ENCODE peak calls at places on chromosomes 1 and 21, in eight cellular contexts. Q, H, P, C, I, A, Z and O are unnamed samples.

GRCh38 chr1:204726478-204726877 is 40.9 kb upstream of the LRRN2 start:
- DNase-seq in P (peak; percentile 1), Q (peak; percentile 52), A (peak; percentile 56), I (no peak), C (no peak), H (no peak), Z (no peak), O (no peak)

GRCh38 chr1:38929054-38929453 is 12.6 kb downstream of the RHBDL2 start:
- DNase-seq in H (no peak), I (no peak), Q (no peak), C (no peak), A (no peak), Z (no peak), P (peak; percentile 36), O (no peak)

GRCh38 chr1:19809044-19809750 is 5.9 kb downstream of the RNF186 start:
- DNase-seq in A (no peak), C (no peak), P (no peak), I (no peak), Z (no peak), H (no peak), Q (no peak), O (no peak)

GRCh38 chr1:24636661-24637357 is 6.3 kb upstream of the SRRM1 start:
- DNase-seq in P (no peak), I (no peak), H (no peak), Q (no peak), Z (no peak), C (no peak), A (no peak), O (no peak)

GRCh38 chr1:57959727-57960300 is 536.0 kb upstream of the DAB1 start:
- DNase-seq in Z (no peak), A (no peak), I (no peak), C (no peak), Q (no peak), H (no peak), P (no peak), O (no peak)

GRCh38 chr1:225875044-225875822 is 6.9 kb downstream of the TMEM63A start:
- DNase-seq in H (no peak), Q (no peak), I (peak; percentile 78), C (no peak), Z (peak; percentile 51), A (peak; percentile 82), P (no peak), O (peak; percentile 80)

GRCh38 chr1:223143760-223144248 is 756 bp upstream of the TLR5 start:
- DNase-seq in Q (no peak), C (peak; percentile 31), P (peak; percentile 32), Z (no peak), H (peak; percentile 47), A (no peak), I (no peak), O (peak; percentile 65)

GRCh38 chr1:92968138-92969032 is 7.1 kb upstream of the DIPK1A start:
- DNase-seq in P (no peak), C (peak; percentile 41), Q (peak; percentile 40), I (no peak), Z (no peak), A (peak; percentile 27), H (peak; percentile 44), O (no peak)

GRCh38 chr1:109229531-109230127 is 15.9 kb downstream of the SARS1 start:
- DNase-seq in H (no peak), C (no peak), A (no peak), Z (no peak), Q (no peak), I (no peak), P (no peak), O (no peak)

GRCh38 chr21:31872452-31873274 is at the start of gene HUNK:
- DNase-seq in C (no peak), H (no peak), I (peak; percentile 36), Q (peak; percentile 75), P (peak; percentile 24), Z (peak; percentile 78), A (peak; percentile 34), O (peak; percentile 62)

GRCh38 chr1:208007938-208008342 is 97.0 kb upstream of the CD34 start:
- DNase-seq in Q (peak; percentile 85), Z (peak; percentile 13), C (no peak), P (no peak), A (peak; percentile 77), H (no peak), I (no peak), O (no peak)

GRCh38 chr1:89720839-89721238 is 87.9 kb downstream of the LRRC8C start:
- DNase-seq in H (no peak), C (no peak), I (no peak), Q (no peak), P (no peak), A (no peak), Z (no peak), O (no peak)

GRCh38 chr1:48947761-48948537 is 171.3 kb upstream of the BEND5 start:
- DNase-seq in A (no peak), P (no peak), Z (no peak), I (no peak), Q (peak; percentile 53), C (no peak), H (no peak), O (no peak)

GRCh38 chr21:45355573-45355972 is 49.4 kb upstream of the COL18A1 start:
- DNase-seq in Q (no peak), C (no peak), A (no peak), Z (no peak), H (no peak), I (no peak), P (no peak), O (no peak)

GRCh38 chr1:155127105-155127671 is 488 bp upstream of the EFNA1 start:
- DNase-seq in Q (peak; percentile 50), H (no peak), A (peak; percentile 92), P (no peak), C (peak; percentile 15), I (peak; percentile 93), Z (peak; percentile 82), O (peak; percentile 88)

GRCh38 chr21:25387665-25388064 is 219.6 kb downstream of the MRPL39 start:
- DNase-seq in P (no peak), H (no peak), I (no peak), C (no peak), Z (no peak), A (no peak), Q (no peak), O (no peak)

GRCh38 chr1:78619803-78620579 is at the start of gene IFI44L:
- DNase-seq in P (peak; percentile 60), I (no peak), H (peak; percentile 40), A (peak; percentile 52), C (peak; percentile 58), Q (peak; percentile 80), Z (no peak), O (peak; percentile 44)

GRCh38 chr1:12056331-12056841 is 6.7 kb upstream of the TNFRSF8 start:
- DNase-seq in I (no peak), C (no peak), P (no peak), Q (peak; percentile 41), H (no peak), Z (no peak), A (peak; percentile 46), O (no peak)

GRCh38 chr1:234331511-234331910 is 41.7 kb upstream of the COA6 start:
- DNase-seq in H (no peak), C (no peak), I (no peak), Q (peak; percentile 68), A (peak; percentile 26), P (no peak), Z (no peak), O (no peak)

DNA sequence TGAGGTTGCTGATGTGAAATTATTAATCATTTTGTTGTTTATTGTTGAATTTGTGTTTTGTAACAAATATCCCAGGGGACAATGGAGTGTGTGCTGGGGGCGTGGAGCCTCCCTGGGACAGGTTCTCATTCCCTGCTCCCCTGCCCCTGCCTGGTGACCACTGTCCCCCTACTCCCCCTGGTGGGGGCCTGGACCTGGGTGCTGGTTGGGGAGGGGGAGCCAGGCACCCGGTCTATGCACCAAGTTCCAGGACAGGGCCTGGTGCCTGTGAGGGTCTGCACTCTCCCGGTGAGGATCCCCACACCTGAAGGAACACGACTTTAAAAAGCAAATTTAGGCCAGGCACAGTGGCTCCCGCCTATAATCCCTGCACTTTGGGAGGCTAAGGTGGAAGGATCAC is 42.4 kb downstream of the CHD5 start:
- DNase-seq in A (no peak), I (no peak), P (no peak), H (no peak), C (no peak), Z (peak; percentile 39), Q (no peak), O (peak; percentile 15)
- H3K4me1 ChIP-seq in A (no peaks in the 10 kb centered on the region), I (no peaks in the 10 kb centered on the region), P (no peaks in the 10 kb centered on the region), H (no peaks in the 10 kb centered on the region), C (no peaks in the 10 kb centered on the region), Z (no peaks in the 10 kb centered on the region), Q (no peaks in the 10 kb centered on the region), O (no peaks in the 10 kb centered on the region)

DNA sequence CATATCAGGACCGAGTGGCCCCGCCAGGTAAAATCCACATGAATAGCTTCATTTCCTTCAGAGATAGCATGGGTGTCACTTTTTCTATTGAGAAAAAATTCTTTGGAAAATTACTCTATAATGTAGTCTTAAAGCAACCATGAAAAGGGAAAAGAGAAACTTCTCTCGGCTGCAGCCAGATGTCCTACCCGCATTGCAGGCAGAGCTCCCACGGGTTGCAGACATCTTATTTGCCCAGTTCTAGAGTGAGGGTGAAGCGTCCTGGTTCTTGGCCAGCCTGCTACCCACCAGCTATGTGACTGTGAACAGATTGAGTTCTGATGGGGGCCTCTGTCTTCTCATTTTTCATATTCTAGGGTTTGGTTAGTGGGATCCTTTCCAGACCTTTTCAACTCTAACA is 5.0 kb downstream of the ATP1B1 start:
- DNase-seq in Z (no peak), A (no peak), H (no peak), I (no peak), C (no peak), Q (no peak), P (no peak), O (no peak)
- H3K4me1 ChIP-seq in Z (no peaks in the 10 kb centered on the region), A (peaks cover 77% of the 10 kb centered on the region), H (no peaks in the 10 kb centered on the region), I (peaks cover 9% of the 10 kb centered on the region), C (peaks cover 19% of the 10 kb centered on the region), Q (peaks cover 50% of the 10 kb centered on the region), P (peaks cover 56% of the 10 kb centered on the region), O (peaks cover 45% of the 10 kb centered on the region)

DNA sequence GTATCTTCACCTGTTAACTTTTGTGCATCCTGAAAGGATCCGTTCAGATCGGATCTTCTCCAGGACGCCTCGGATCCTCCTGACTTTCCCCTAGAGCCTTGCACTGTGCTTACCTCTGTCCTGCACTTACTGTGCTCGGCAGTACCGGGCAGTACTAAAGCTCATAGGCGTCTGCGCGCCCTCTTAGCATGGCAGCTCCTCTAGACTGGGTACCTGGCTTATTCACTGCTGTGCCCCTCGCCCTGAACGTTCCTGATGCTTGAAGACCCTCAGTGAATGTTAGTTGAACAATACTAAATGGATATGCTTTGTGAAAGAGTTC is 968 bp downstream of the SCP2 start:
- DNase-seq in H (no peak), A (no peak), C (no peak), Q (no peak), I (no peak), P (peak; percentile 18), Z (no peak), O (no peak)
- H3K4me1 ChIP-seq in H (no peaks in the 10 kb centered on the region), A (peaks cover 3% of the 10 kb centered on the region), C (peaks cover 11% of the 10 kb centered on the region), Q (no peaks in the 10 kb centered on the region), I (no peaks in the 10 kb centered on the region), P (peaks cover 18% of the 10 kb centered on the region), Z (no peaks in the 10 kb centered on the region), O (peaks cover 5% of the 10 kb centered on the region)

GRCh38 chr1:91314643-91315042 is 90.0 kb downstream of the HFM1 start:
- DNase-seq in C (no peak), A (no peak), H (no peak), Q (peak; percentile 8), Z (no peak), I (no peak), P (no peak), O (no peak)

GRCh38 chr1:91308544-91308943 is 96.1 kb downstream of the HFM1 start:
- DNase-seq in Q (no peak), H (no peak), I (no peak), A (no peak), C (no peak), Z (no peak), P (no peak), O (no peak)

GRCh38 chr1:91307784-91308409 is 96.7 kb downstream of the HFM1 start:
- DNase-seq in Z (no peak), H (no peak), P (no peak), Q (no peak), I (no peak), C (no peak), A (no peak), O (no peak)

GRCh38 chr1:91311672-91312071 is 93.0 kb downstream of the HFM1 start:
- DNase-seq in P (no peak), Q (no peak), H (no peak), A (no peak), I (no peak), C (no peak), Z (no peak), O (no peak)
- H3K4me1 ChIP-seq in P (no peaks in the 10 kb centered on the region), Q (no peaks in the 10 kb centered on the region), H (no peaks in the 10 kb centered on the region), A (no peaks in the 10 kb centered on the region), I (no peaks in the 10 kb centered on the region), C (no peaks in the 10 kb centered on the region), Z (no peaks in the 10 kb centered on the region), O (no peaks in the 10 kb centered on the region)